ENCODE peak calls at places on chromosome 13, in eight cellular contexts. G is BE2C, E is WERI-Rb-1, A is astrocyte of the spinal cord, W is PC-3, P is heart left ventricle, K is breast epithelium, H is esophagus squamous epithelium. U is an unnamed sample.

GRCh38 chr13:72109863-72110262 is 242.9 kb upstream of the DACH1 start:
- DNase-seq in H (no peak), G (no peak), W (peak), A (peak), K (no peak), E (no peak), P (no peak), U (no peak)

GRCh38 chr13:77745784-77746183 is 48.3 kb downstream of the SLAIN1 start:
- DNase-seq in A (no peak), P (no peak), K (no peak), W (no peak), G (no peak), E (no peak), H (no peak), U (no peak)

GRCh38 chr13:28707629-28708427 is 10.9 kb downstream of the SLC46A3 start:
- DNase-seq in H (no peak), P (no peak), G (no peak), E (no peak), K (no peak), W (peak), A (peak), U (peak)

GRCh38 chr13:22736084-22736767 is 444.6 kb upstream of the SGCG start:
- DNase-seq in E (no peak), W (no peak), G (no peak), K (no peak), H (no peak), A (no peak), P (no peak), U (no peak)

GRCh38 chr13:73403362-73404150 is 344.8 kb downstream of the KLF5 start:
- DNase-seq in A (no peak), P (no peak), E (no peak), G (no peak), K (no peak), H (no peak), W (peak), U (no peak)

GRCh38 chr13:27339299-27339698 is 68.7 kb downstream of the RASL11A start:
- DNase-seq in K (no peak), H (no peak), E (peak), P (no peak), W (peak), A (peak), G (peak), U (peak)

GRCh38 chr13:75541961-75542360 is 4.3 kb upstream of the COMMD6 start:
- DNase-seq in H (no peak), E (no peak), K (no peak), P (no peak), W (no peak), G (no peak), A (no peak), U (no peak)

GRCh38 chr13:23637813-23638212 is 67.6 kb downstream of the TNFRSF19 start:
- DNase-seq in H (no peak), W (no peak), K (no peak), P (peak), A (no peak), G (no peak), E (no peak), U (no peak)

GRCh38 chr13:67147257-67148218 is 82.6 kb downstream of the PCDH9 start:
- DNase-seq in A (peak), K (no peak), G (no peak), P (no peak), W (peak), E (no peak), H (no peak), U (peak)

GRCh38 chr13:37403776-37404497 is 194.6 kb downstream of the POSTN start:
- DNase-seq in A (peak), G (no peak), W (no peak), P (no peak), E (no peak), H (no peak), K (no peak), U (peak)

GRCh38 chr13:40974460-40975407 is 44.4 kb downstream of the ELF1 start:
- DNase-seq in W (peak), H (no peak), A (peak), P (no peak), K (no peak), G (peak), E (peak), U (peak)

GRCh38 chr13:72201726-72202125 is 334.7 kb upstream of the DACH1 start:
- DNase-seq in H (no peak), P (no peak), G (no peak), A (no peak), E (no peak), W (no peak), K (no peak), U (no peak)

GRCh38 chr13:28794370-28794769 is 25.8 kb upstream of the MTUS2 start:
- DNase-seq in E (no peak), G (no peak), W (no peak), P (no peak), A (no peak), H (no peak), K (no peak), U (no peak)

GRCh38 chr13:66353664-66354063 is 876.5 kb downstream of the PCDH9 start:
- DNase-seq in K (no peak), E (no peak), W (peak), A (peak), P (no peak), G (no peak), H (no peak), U (peak)

GRCh38 chr13:30835442-30835841 is 70.6 kb upstream of the MEDAG start:
- DNase-seq in W (no peak), G (no peak), E (no peak), H (no peak), P (no peak), K (no peak), A (no peak), U (peak)

GRCh38 chr13:44969858-44970484 is 19.3 kb downstream of the NUFIP1 start:
- DNase-seq in P (no peak), E (no peak), A (peak), G (no peak), H (no peak), K (no peak), W (peak), U (peak)

GRCh38 chr13:47897411-47898050 is 103.5 kb downstream of the SUCLA2 start:
- DNase-seq in P (no peak), A (peak), W (peak), E (no peak), H (no peak), K (no peak), G (no peak), U (peak)

GRCh38 chr13:95608640-95609280 is 35.7 kb downstream of the DZIP1 start:
- DNase-seq in A (no peak), K (no peak), P (no peak), H (no peak), W (no peak), E (peak), G (no peak), U (peak)

GRCh38 chr13:32385369-32385768 is 42.6 kb downstream of the N4BP2L1 start:
- DNase-seq in G (no peak), H (no peak), E (no peak), A (no peak), W (no peak), P (no peak), K (no peak), U (no peak)

GRCh38 chr13:39976481-39976880 is 321.0 kb downstream of the COG6 start:
- DNase-seq in E (no peak), G (no peak), W (no peak), K (no peak), H (no peak), A (no peak), P (no peak), U (no peak)

GRCh38 chr13:34914416-34914815 is 27.7 kb upstream of the NBEA start:
- DNase-seq in E (no peak), W (no peak), K (no peak), H (no peak), P (no peak), G (no peak), A (no peak), U (no peak)

GRCh38 chr13:72737033-72737432 is 9.3 kb downstream of the BORA start:
- DNase-seq in W (no peak), K (no peak), H (no peak), A (no peak), E (no peak), G (no peak), P (no peak), U (no peak)

GRCh38 chr13:50400930-50401553 is 385.8 kb downstream of the KCNRG start:
- DNase-seq in P (no peak), W (no peak), A (peak), H (no peak), G (no peak), E (peak), K (no peak), U (peak)

GRCh38 chr13:35630551-35631275 is 154.2 kb upstream of the MAB21L1 start:
- DNase-seq in K (no peak), A (peak), E (peak), H (no peak), P (no peak), W (peak), G (peak), U (peak)

GRCh38 chr13:45584816-45585215 is 30.7 kb downstream of the ERICH6B start:
- DNase-seq in K (no peak), W (peak), P (no peak), G (peak), A (no peak), E (no peak), H (no peak), U (no peak)

GRCh38 chr13:22800726-22801401 is 379.9 kb upstream of the SGCG start:
- DNase-seq in H (no peak), W (no peak), E (no peak), K (no peak), A (no peak), G (no peak), P (peak), U (peak)

GRCh38 chr13:102261809-102262208 is 140.0 kb downstream of the FGF14 start:
- DNase-seq in G (no peak), K (no peak), P (no peak), E (no peak), A (no peak), H (no peak), W (no peak), U (no peak)

GRCh38 chr13:94228781-94229180 is 250.7 kb downstream of the DCT start:
- DNase-seq in P (no peak), K (no peak), E (no peak), H (no peak), W (no peak), G (no peak), A (peak), U (peak)

GRCh38 chr13:80235131-80235530 is 105.8 kb downstream of the SPRY2 start:
- DNase-seq in A (peak), G (no peak), W (peak), P (no peak), H (no peak), E (no peak), K (no peak), U (no peak)

GRCh38 chr13:23688336-23688735 is 118.1 kb downstream of the TNFRSF19 start:
- DNase-seq in W (peak), A (no peak), K (no peak), E (no peak), G (no peak), P (no peak), H (no peak), U (no peak)

GRCh38 chr13:110812111-110812868 is 98.8 kb downstream of the ING1 start:
- DNase-seq in A (peak), E (no peak), W (no peak), H (no peak), G (no peak), P (no peak), K (no peak), U (peak)

GRCh38 chr13:114234266-114234644 is 442 bp upstream of the CDC16 start:
- DNase-seq in H (no peak), E (no peak), G (no peak), K (no peak), A (no peak), W (no peak), P (no peak), U (no peak)

GRCh38 chr13:102586615-102587014 is 10.2 kb upstream of the TPP2 start:
- DNase-seq in G (no peak), A (no peak), K (no peak), H (no peak), P (no peak), W (no peak), E (no peak), U (no peak)

GRCh38 chr13:76383671-76384461 is 502.3 kb downstream of the KCTD12 start:
- DNase-seq in W (peak), H (no peak), A (peak), G (no peak), K (no peak), P (peak), E (no peak), U (peak)

GRCh38 chr13:30618186-30618937 is 642 bp downstream of the USPL1 start:
- DNase-seq in A (no peak), W (peak), P (peak), H (no peak), G (no peak), K (no peak), E (peak), U (no peak)

GRCh38 chr13:51590966-51591627 is 6.8 kb downstream of the WDFY2 start:
- DNase-seq in H (no peak), G (no peak), P (no peak), W (peak), K (no peak), A (peak), E (peak), U (peak)
- H3K4me3 ChIP-seq in H (no peak), G (no peak), P (no peak), W (peak), K (peak), A (no peak), E (no peak), U (peak)

GRCh38 chr13:98774776-98775175 is 22.3 kb upstream of the SLC15A1 start:
- DNase-seq in P (no peak), K (no peak), A (no peak), E (no peak), W (no peak), H (no peak), G (no peak), U (no peak)

GRCh38 chr13:98773921-98774320 is 21.4 kb upstream of the SLC15A1 start:
- DNase-seq in W (no peak), E (no peak), G (no peak), K (no peak), P (no peak), A (no peak), H (no peak), U (no peak)

GRCh38 chr13:98775386-98775785 is 22.9 kb upstream of the SLC15A1 start:
- DNase-seq in W (no peak), K (no peak), H (no peak), E (no peak), A (no peak), P (no peak), G (no peak), U (no peak)

GRCh38 chr13:98771838-98772611 is 19.6 kb upstream of the SLC15A1 start:
- DNase-seq in H (no peak), A (no peak), K (no peak), P (no peak), E (no peak), G (no peak), W (no peak), U (no peak)

DNA sequence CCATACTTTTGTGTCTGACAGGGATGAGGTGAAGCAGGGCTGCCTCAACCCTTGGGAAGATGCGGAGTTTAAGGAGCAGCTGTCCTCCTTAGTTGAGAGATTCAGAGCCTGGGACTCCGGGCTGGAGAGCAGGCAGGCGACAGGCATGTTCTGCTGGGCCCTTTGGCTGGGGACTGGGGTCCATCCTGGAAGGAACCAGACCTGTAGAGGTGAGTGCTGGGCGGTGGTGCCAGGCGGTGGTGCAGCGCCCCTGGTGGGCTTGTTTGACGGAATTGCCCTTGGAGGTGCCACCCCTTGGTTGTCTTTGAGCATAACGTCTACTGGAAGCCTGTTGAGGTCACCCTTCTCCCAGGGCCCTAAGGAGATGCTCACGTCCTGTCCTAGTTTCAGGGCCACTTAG is 20.6 kb upstream of the SLC15A1 start:
- DNase-seq in G (no peak), K (no peak), W (no peak), H (no peak), P (no peak), A (no peak), E (no peak), U (no peak)
- TF ChIP-seq CTCF in G (no peak), K (no peak), W (no peak), H (no peak), P (no peak), A (peak), E (peak), U (no peak)

GRCh38 chr13:85362980-85363379 is 436.2 kb downstream of the SLITRK6 start:
- DNase-seq in A (no peak), H (no peak), E (no peak), G (no peak), P (no peak), K (no peak), W (no peak), U (no peak)
- H3K4me3 ChIP-seq in A (no peak), H (no peak), E (no peak), G (no peak), P (no peak), K (no peak), W (no peak), U (no peak)

GRCh38 chr13:21504379-21504778 is 45.3 kb upstream of the ZDHHC20 start:
- DNase-seq in P (no peak), K (no peak), A (no peak), E (no peak), H (no peak), G (peak), W (no peak), U (no peak)

GRCh38 chr13:21501709-21502108 is 42.6 kb upstream of the ZDHHC20 start:
- DNase-seq in W (no peak), P (no peak), K (no peak), H (no peak), A (no peak), G (no peak), E (no peak), U (no peak)
- TF ChIP-seq CTCF in W (peak), P (no peak), K (no peak), H (no peak), A (peak), G (peak), E (peak), U (peak)

GRCh38 chr13:43307921-43308433 is 284.6 kb downstream of the DNAJC15 start:
- DNase-seq in H (no peak), P (peak), A (peak), G (peak), K (peak), E (no peak), W (peak), U (peak)
- H3K4me3 ChIP-seq in H (no peak), P (no peak), A (no peak), G (peak), K (no peak), E (no peak), W (no peak), U (no peak)